ENCODE peak calls at places on chromosomes 3 and 15, in seven cellular contexts. Z is hepatocyte, S is GM23248, F is IMR-90, W is PC-9, U is GM23338, L is mesendoderm. R is an unnamed sample.

GRCh38 chr15:34914316-34914715 is 55.2 kb downstream of the AQR start:
- DNase-seq in Z (no peak), L (peak; percentile 2), U (no peak), S (no peak), F (no peak), W (no peak), R (no peak)

GRCh38 chr3:190877925-190878324 is 15.4 kb upstream of the GMNC start:
- DNase-seq in W (no peak), Z (no peak), F (no peak), U (peak; percentile 41), S (no peak), L (peak; percentile 18), R (peak; percentile 45)

GRCh38 chr3:155972885-155973584 is 102.6 kb downstream of the GMPS start:
- DNase-seq in U (no peak), S (no peak), L (no peak), F (no peak), Z (no peak), W (no peak), R (no peak)

GRCh38 chr15:53472210-53472609 is 287.3 kb downstream of the WDR72 start:
- DNase-seq in L (no peak), U (no peak), Z (no peak), W (no peak), F (no peak), S (no peak), R (no peak)

GRCh38 chr3:53544357-53544756 is 49.9 kb downstream of the CACNA1D start:
- DNase-seq in S (no peak), W (no peak), L (no peak), F (no peak), Z (no peak), U (no peak), R (no peak)

GRCh38 chr15:33154366-33155166 is 39.9 kb downstream of the FMN1 start:
- DNase-seq in Z (no peak), F (peak; percentile 55), S (peak; percentile 74), L (no peak), U (no peak), W (peak; percentile 38), R (no peak)

GRCh38 chr15:83398591-83398990 is 48.5 kb upstream of the SH3GL3 start:
- DNase-seq in S (peak; percentile 86), Z (no peak), L (no peak), F (peak; percentile 26), U (no peak), W (no peak), R (no peak)

GRCh38 chr3:64215559-64215958 is 9.7 kb downstream of the PRICKLE2 start:
- DNase-seq in U (no peak), L (no peak), Z (no peak), W (no peak), F (no peak), S (no peak), R (no peak)

GRCh38 chr3:158261371-158261991 is 151.6 kb downstream of the RSRC1 start:
- DNase-seq in S (no peak), F (no peak), Z (no peak), L (no peak), W (no peak), U (no peak), R (peak; percentile 73)

GRCh38 chr3:54222318-54222717 is 100.0 kb downstream of the CACNA2D3 start:
- DNase-seq in W (no peak), U (no peak), L (no peak), F (no peak), Z (no peak), S (no peak), R (no peak)

GRCh38 chr3:22141769-22142168 is 390.8 kb upstream of the ZNF385D start:
- DNase-seq in L (no peak), Z (no peak), U (no peak), S (no peak), W (no peak), F (no peak), R (no peak)

GRCh38 chr15:35437157-35437556 is 108.8 kb downstream of the DPH6 start:
- DNase-seq in S (peak; percentile 27), L (peak; percentile 61), Z (no peak), W (no peak), F (peak; percentile 23), U (peak; percentile 54), R (no peak)

GRCh38 chr3:122558605-122559004 is 5.5 kb downstream of the PARP9 start:
- DNase-seq in Z (no peak), L (no peak), F (no peak), S (no peak), U (no peak), W (no peak), R (no peak)
- H3K36me3 ChIP-seq in Z (no peaks in the 10 kb centered on the region), L (no peaks in the 10 kb centered on the region), F (peaks cover 13% of the 10 kb centered on the region), S (no peaks in the 10 kb centered on the region), U (no peaks in the 10 kb centered on the region), W (no peaks in the 10 kb centered on the region), R (peaks cover 6% of the 10 kb centered on the region)

GRCh38 chr3:14703128-14703750 is 28.3 kb downstream of the C3orf20 start:
- DNase-seq in F (no peak), S (no peak), U (no peak), Z (no peak), L (no peak), W (no peak), R (no peak)

GRCh38 chr3:14701676-14702075 is 26.7 kb downstream of the C3orf20 start:
- DNase-seq in L (no peak), W (no peak), S (no peak), F (no peak), U (no peak), Z (no peak), R (no peak)

GRCh38 chr3:14700891-14701290 is 25.9 kb downstream of the C3orf20 start:
- DNase-seq in S (no peak), Z (no peak), U (no peak), W (no peak), L (no peak), F (no peak), R (no peak)

GRCh38 chr3:14699643-14700042 is 24.7 kb downstream of the C3orf20 start:
- DNase-seq in W (no peak), U (no peak), Z (no peak), S (no peak), L (no peak), F (no peak), R (no peak)

DNA sequence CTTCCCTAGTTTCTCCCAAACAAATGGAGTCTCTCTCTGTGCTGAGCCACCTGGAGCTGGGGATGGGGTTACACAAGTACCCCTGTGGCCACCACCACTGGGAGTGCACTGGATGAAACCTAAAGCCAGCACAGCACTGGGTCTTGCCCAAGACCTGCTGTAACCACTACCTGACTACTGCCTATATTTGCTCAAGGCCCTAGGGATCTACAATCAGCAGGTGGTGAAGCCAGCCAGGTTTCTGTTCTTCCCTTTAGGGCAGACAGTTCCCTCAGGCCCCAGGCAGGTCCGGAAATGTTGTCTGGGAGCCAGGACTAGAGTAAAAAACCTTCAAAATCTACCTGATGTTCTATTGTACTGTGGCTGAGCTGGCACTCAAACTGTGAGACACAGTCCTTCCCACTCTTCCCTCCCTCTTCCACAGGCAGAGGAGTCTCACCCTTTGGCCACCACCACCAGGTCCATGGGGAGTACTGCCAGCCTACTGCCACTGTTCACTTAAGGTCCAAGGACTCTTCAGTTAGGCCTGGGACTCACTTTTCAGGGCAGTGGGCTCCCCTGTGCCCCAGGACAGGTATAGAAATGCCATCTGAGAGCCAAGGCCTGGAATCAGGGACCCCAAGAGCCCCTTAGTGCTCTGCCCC is 23.8 kb downstream of the C3orf20 start:
- DNase-seq in L (no peak), U (no peak), W (peak; percentile 39), F (no peak), S (no peak), Z (no peak), R (no peak)
- H3K4me2 ChIP-seq in L (no peak overlapping the region), U (no peak overlapping the region), W (no peak overlapping the region), F (no peak overlapping the region), S (no peak overlapping the region), Z (no peak overlapping the region), R (no peak overlapping the region)

DNA sequence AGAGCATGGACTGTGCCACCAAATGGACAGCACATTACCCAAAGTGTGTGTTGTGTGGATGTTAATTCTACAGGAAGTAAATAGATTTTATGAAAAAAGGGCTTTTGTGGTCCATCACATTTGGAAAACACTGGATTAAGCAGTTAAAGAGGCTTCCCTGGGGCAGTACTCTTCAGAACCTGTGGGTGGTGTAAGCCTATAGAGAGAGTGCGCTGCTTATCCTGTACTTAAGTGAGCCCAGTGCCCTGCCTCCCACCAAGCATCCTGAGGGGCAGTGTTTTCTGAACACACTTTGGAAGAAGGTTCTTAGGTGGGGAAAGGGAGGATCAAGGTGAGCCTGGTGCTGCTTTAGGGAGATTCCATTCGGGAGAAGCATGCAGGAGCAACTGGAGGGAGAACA is 10.9 kb downstream of the TTLL3 start:
- DNase-seq in S (peak; percentile 31), F (peak; percentile 23), U (peak; percentile 88), W (peak; percentile 36), L (peak; percentile 76), Z (no peak), R (no peak)
- H3K36me3 ChIP-seq in S (peaks cover 3% of the 10 kb centered on the region), F (peaks cover 7% of the 10 kb centered on the region), U (no peaks in the 10 kb centered on the region), W (no peaks in the 10 kb centered on the region), L (no peaks in the 10 kb centered on the region), Z (no peaks in the 10 kb centered on the region), R (peaks cover 3% of the 10 kb centered on the region)

DNA sequence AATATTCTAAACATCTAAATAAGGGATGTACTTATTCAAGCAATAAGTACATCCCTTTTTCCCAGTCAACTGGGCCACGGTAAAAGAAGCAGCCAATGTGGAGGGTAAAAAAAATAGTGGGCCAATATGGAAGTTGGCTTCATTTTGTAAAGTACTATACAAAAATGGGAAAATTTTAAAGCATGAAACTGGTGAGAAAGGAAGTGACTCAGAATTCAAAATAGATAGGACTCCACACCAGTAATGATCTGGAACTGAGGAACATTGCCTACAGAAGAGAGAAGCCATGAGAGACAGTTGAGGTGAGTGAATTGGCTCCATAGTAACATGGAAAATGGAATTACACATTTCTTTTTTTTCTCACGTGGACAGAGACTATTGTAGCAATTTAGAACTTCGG is 108.9 kb downstream of the FNDC3B start:
- DNase-seq in S (peak; percentile 53), Z (no peak), L (no peak), U (no peak), F (peak; percentile 49), W (no peak), R (no peak)
- H3K4me2 ChIP-seq in S (peak overlapping the region; percentile 1), Z (no peak overlapping the region), L (no peak overlapping the region), U (no peak overlapping the region), F (no peak overlapping the region), W (peak overlapping the region; percentile 28), R (no peak overlapping the region)

GRCh38 chr15:45174577-45174976 is 13.2 kb downstream of the SHF start:
- DNase-seq in U (no peak), S (no peak), L (no peak), Z (no peak), F (no peak), W (no peak), R (peak; percentile 53)
- H3K36me3 ChIP-seq in U (no peaks in the 10 kb centered on the region), S (no peaks in the 10 kb centered on the region), L (no peaks in the 10 kb centered on the region), Z (no peaks in the 10 kb centered on the region), F (peaks cover 10% of the 10 kb centered on the region), W (no peaks in the 10 kb centered on the region), R (peaks cover 23% of the 10 kb centered on the region)

GRCh38 chr3:117656391-117656790 is 946.8 kb downstream of the TUSC7 start:
- DNase-seq in S (no peak), U (no peak), W (no peak), L (no peak), Z (no peak), F (no peak), R (no peak)

GRCh38 chr3:117665311-117665710 is 955.7 kb downstream of the TUSC7 start:
- DNase-seq in Z (peak; percentile 5), U (no peak), S (no peak), W (no peak), F (no peak), L (no peak), R (no peak)

GRCh38 chr3:117661636-117662095 is 952.1 kb downstream of the TUSC7 start:
- DNase-seq in W (no peak), U (no peak), S (peak; percentile 76), F (peak; percentile 76), L (no peak), Z (no peak), R (no peak)

GRCh38 chr3:117657278-117657677 is 947.7 kb downstream of the TUSC7 start:
- DNase-seq in W (no peak), L (no peak), U (no peak), Z (no peak), F (no peak), S (no peak), R (no peak)

GRCh38 chr3:117660941-117661635 is 951.5 kb downstream of the TUSC7 start:
- DNase-seq in F (peak; percentile 80), S (peak; percentile 55), Z (no peak), L (peak; percentile 35), U (peak; percentile 11), W (no peak), R (no peak)
- H3K4me2 ChIP-seq in F (peak overlapping the region; percentile 73), S (peak overlapping the region; percentile 62), Z (no peak overlapping the region), L (no peak overlapping the region), U (no peak overlapping the region), W (no peak overlapping the region), R (no peak overlapping the region)

R was measured in Karpas-422.